ENCODE peak calls at places on chromosomes 5 and 9, in five cellular contexts. E is activated CD4-positive, CD25-positive, alpha-beta regulatory T cell; K is HuH-7; G is hepatic stellate cell; C is stimulated activated CD8-positive, alpha-beta memory T cell treated with anti-CD3 and anti-CD28 coated beads, Interleukin-2, amount 100 ng/mL, for 48 hours. F is an unnamed sample.
A peak's percentile ranks its signal among the peaks of the same experiment; 100 is the strongest.

GRCh38 chr5:102867999-102868662 is 113.0 kb downstream of the PAM start:
- DNase-seq in E (no peak), K (no peak), G (peak; percentile 9), C (no peak), F (no peak)

GRCh38 chr9:132994410-132995120 is 16.1 kb downstream of the GFI1B start:
- DNase-seq in E (no peak), C (no peak), G (no peak), K (no peak), F (no peak)

GRCh38 chr5:111914957-111915356 is 158.0 kb upstream of the NREP start:
- DNase-seq in G (no peak), C (no peak), K (no peak), E (no peak), F (no peak)

GRCh38 chr5:1512541-1513291 is 11.0 kb downstream of the LPCAT1 start:
- DNase-seq in C (no peak), K (no peak), E (no peak), G (no peak), F (no peak)

GRCh38 chr5:158456756-158457155 is 597.8 kb upstream of the CLINT1 start:
- DNase-seq in E (no peak), K (no peak), G (peak; percentile 66), C (no peak), F (no peak)

GRCh38 chr5:126651013-126651577 is 50.3 kb downstream of the PHAX start:
- DNase-seq in E (no peak), C (no peak), K (no peak), G (no peak), F (no peak)

GRCh38 chr5:126445502-126446174 is 22.4 kb downstream of the GRAMD2B start:
- DNase-seq in K (no peak), E (no peak), G (no peak), C (no peak), F (no peak)

GRCh38 chr9:21680590-21680989 is 121.8 kb upstream of the MTAP start:
- DNase-seq in C (no peak), G (no peak), K (no peak), E (no peak), F (no peak)

GRCh38 chr5:139731281-139731680 is 64.3 kb upstream of the PSD2 start:
- DNase-seq in E (no peak), G (no peak), K (no peak), C (no peak), F (no peak)

GRCh38 chr5:139462582-139463276 is at the start of gene ECSCR:
- DNase-seq in G (no peak), C (no peak), E (no peak), K (no peak), F (no peak)

GRCh38 chr9:70111042-70111602 is 67.5 kb downstream of the MAMDC2 start:
- DNase-seq in G (peak; percentile 33), C (peak; percentile 48), E (peak; percentile 18), K (peak; percentile 40), F (no peak)

GRCh38 chr5:141084487-141084989 is 9.9 kb upstream of the PCDHB2 start:
- DNase-seq in C (peak; percentile 1), G (peak; percentile 45), K (peak; percentile 52), E (no peak), F (no peak)

GRCh38 chr5:157917909-157918809 is 59.2 kb upstream of the CLINT1 start:
- DNase-seq in E (peak; percentile 22), G (peak; percentile 34), C (peak; percentile 64), K (peak; percentile 37), F (no peak)

GRCh38 chr5:61313960-61314681 is 17.9 kb upstream of the ZSWIM6 start:
- DNase-seq in K (no peak), G (peak; percentile 71), C (no peak), E (no peak), F (no peak)